ENCODE peak calls at places on chromosomes 6 and 20, in ten cellular contexts. S, N, W, F, J, R, O, G, X and A are unnamed samples.

GRCh38 chr6:8983202-8983688 is 547.9 kb upstream of the SLC35B3 start:
- DNase-seq in S (peak), N (peak), W (peak), F (peak), J (peak), R (peak), O (peak), G (peak), X (peak), A (peak)

GRCh38 chr6:24229694-24230093 is 103.7 kb downstream of the NRSN1 start:
- DNase-seq in S (no peak), N (no peak), W (no peak), F (no peak), J (no peak), R (no peak), O (no peak), G (no peak), X (no peak), A (no peak)

GRCh38 chr6:129894904-129895303 is 33.8 kb upstream of the TMEM244 start:
- DNase-seq in S (no peak), N (no peak), W (no peak), F (no peak), J (no peak), R (no peak), O (no peak), G (no peak), X (no peak), A (no peak)

GRCh38 chr6:32933661-32934085 is 7.2 kb downstream of the HLA-DMB start:
- DNase-seq in S (peak), N (peak), W (peak), F (peak), J (peak), R (peak), O (peak), G (peak), X (peak), A (peak)

GRCh38 chr6:85942844-85943243 is 300.2 kb upstream of the SYNCRIP start:
- DNase-seq in S (no peak), N (no peak), W (no peak), F (no peak), J (no peak), R (no peak), O (no peak), G (no peak), X (no peak), A (no peak)

GRCh38 chr6:8623441-8623840 is 188.1 kb upstream of the SLC35B3 start:
- DNase-seq in S (no peak), N (no peak), W (no peak), F (no peak), J (no peak), R (no peak), O (no peak), G (no peak), X (no peak), A (no peak)

GRCh38 chr20:63587781-63588591 is 13.9 kb upstream of the HELZ2 start:
- DNase-seq in S (no peak), N (no peak), W (no peak), F (no peak), J (no peak), R (no peak), O (no peak), G (no peak), X (no peak), A (no peak)

GRCh38 chr6:125918681-125919566 is 37.6 kb upstream of the HINT3 start:
- DNase-seq in S (peak), N (peak), W (peak), F (peak), J (no peak), R (no peak), O (no peak), G (peak), X (no peak), A (peak)

GRCh38 chr6:53033764-53034163 is 31.4 kb upstream of the FBXO9 start:
- DNase-seq in S (no peak), N (no peak), W (no peak), F (no peak), J (no peak), R (no peak), O (no peak), G (no peak), X (no peak), A (no peak)

GRCh38 chr6:101386982-101387381 is 6.5 kb upstream of the GRIK2 start:
- DNase-seq in S (no peak), N (no peak), W (no peak), F (no peak), J (no peak), R (no peak), O (no peak), G (no peak), X (peak), A (no peak)

GRCh38 chr6:33692760-33693158 is 18.7 kb downstream of the UQCC2 start:
- DNase-seq in S (no peak), N (no peak), W (no peak), F (no peak), J (peak), R (no peak), O (no peak), G (no peak), X (no peak), A (peak)

GRCh38 chr6:37993596-37993995 is 174.1 kb downstream of the ZFAND3 start:
- DNase-seq in S (no peak), N (no peak), W (no peak), F (no peak), J (no peak), R (no peak), O (no peak), G (no peak), X (no peak), A (no peak)

GRCh38 chr20:41274152-41274551 is 43.4 kb downstream of the ZHX3 start:
- DNase-seq in S (no peak), N (no peak), W (no peak), F (no peak), J (no peak), R (no peak), O (no peak), G (no peak), X (no peak), A (no peak)

GRCh38 chr20:46835418-46835817 is 59.2 kb upstream of the EYA2 start:
- DNase-seq in S (no peak), N (no peak), W (no peak), F (no peak), J (no peak), R (no peak), O (no peak), G (no peak), X (no peak), A (no peak)

GRCh38 chr6:142367061-142367460 is 65.3 kb downstream of the ADGRG6 start:
- DNase-seq in S (no peak), N (no peak), W (no peak), F (no peak), J (no peak), R (no peak), O (no peak), G (no peak), X (no peak), A (no peak)

GRCh38 chr20:23350855-23351838 is 556 bp downstream of the NXT1 start:
- DNase-seq in S (peak), N (peak), W (peak), F (peak), J (peak), R (peak), O (peak), G (peak), X (peak), A (peak)

GRCh38 chr6:52984247-52984646 is 10.8 kb downstream of the GSTA4 start:
- DNase-seq in S (no peak), N (peak), W (no peak), F (no peak), J (no peak), R (no peak), O (no peak), G (no peak), X (no peak), A (peak)

GRCh38 chr6:110322151-110323003 is 35.8 kb downstream of the METTL24 start:
- DNase-seq in S (no peak), N (no peak), W (no peak), F (no peak), J (no peak), R (no peak), O (no peak), G (no peak), X (no peak), A (no peak)

GRCh38 chr20:46695888-46696287 is 6.6 kb upstream of the TP53RK start:
- DNase-seq in S (no peak), N (peak), W (no peak), F (no peak), J (no peak), R (no peak), O (no peak), G (no peak), X (no peak), A (no peak)

GRCh38 chr6:16524380-16524707 is 236.9 kb downstream of the ATXN1 start:
- DNase-seq in S (no peak), N (no peak), W (no peak), F (no peak), J (no peak), R (no peak), O (no peak), G (no peak), X (no peak), A (no peak)

GRCh38 chr20:22098451-22098850 is 393.0 kb downstream of the PAX1 start:
- DNase-seq in S (no peak), N (no peak), W (no peak), F (no peak), J (no peak), R (no peak), O (no peak), G (no peak), X (no peak), A (no peak)

GRCh38 chr6:13924146-13924948 is 405 bp upstream of the RNF182 start:
- DNase-seq in S (no peak), N (peak), W (peak), F (no peak), J (peak), R (peak), O (peak), G (no peak), X (peak), A (no peak)

GRCh38 chr20:16434087-16434664 is 139.1 kb downstream of the KIF16B start:
- DNase-seq in S (peak), N (peak), W (peak), F (peak), J (peak), R (no peak), O (peak), G (peak), X (peak), A (peak)

GRCh38 chr20:51402201-51402600 is 140.3 kb downstream of the NFATC2 start:
- DNase-seq in S (no peak), N (peak), W (no peak), F (no peak), J (peak), R (no peak), O (peak), G (no peak), X (no peak), A (peak)

GRCh38 chr6:148770408-148771211 is 23.8 kb downstream of the UST start:
- DNase-seq in S (no peak), N (no peak), W (no peak), F (no peak), J (no peak), R (no peak), O (no peak), G (no peak), X (no peak), A (peak)

GRCh38 chr6:98947411-98948292 is at the start of gene FBXL4:
- DNase-seq in S (peak), N (peak), W (peak), F (peak), J (peak), R (peak), O (peak), G (peak), X (peak), A (peak)

GRCh38 chr6:38570750-38571149 is 69.0 kb downstream of the BTBD9 start:
- DNase-seq in S (no peak), N (no peak), W (no peak), F (peak), J (no peak), R (no peak), O (no peak), G (no peak), X (peak), A (peak)

GRCh38 chr6:6515691-6516607 is 72.6 kb upstream of the LY86 start:
- DNase-seq in S (no peak), N (no peak), W (no peak), F (no peak), J (no peak), R (no peak), O (no peak), G (no peak), X (no peak), A (no peak)

GRCh38 chr6:131893198-131893597 is 58.0 kb downstream of the CCN2 start:
- DNase-seq in S (no peak), N (no peak), W (no peak), F (no peak), J (no peak), R (no peak), O (no peak), G (no peak), X (no peak), A (no peak)
- H3K27ac ChIP-seq in S (no peak), N (no peak), W (no peak), F (no peak), J (no peak), R (no peak), O (no peak), G (no peak), X (no peak), A (no peak)

DNA sequence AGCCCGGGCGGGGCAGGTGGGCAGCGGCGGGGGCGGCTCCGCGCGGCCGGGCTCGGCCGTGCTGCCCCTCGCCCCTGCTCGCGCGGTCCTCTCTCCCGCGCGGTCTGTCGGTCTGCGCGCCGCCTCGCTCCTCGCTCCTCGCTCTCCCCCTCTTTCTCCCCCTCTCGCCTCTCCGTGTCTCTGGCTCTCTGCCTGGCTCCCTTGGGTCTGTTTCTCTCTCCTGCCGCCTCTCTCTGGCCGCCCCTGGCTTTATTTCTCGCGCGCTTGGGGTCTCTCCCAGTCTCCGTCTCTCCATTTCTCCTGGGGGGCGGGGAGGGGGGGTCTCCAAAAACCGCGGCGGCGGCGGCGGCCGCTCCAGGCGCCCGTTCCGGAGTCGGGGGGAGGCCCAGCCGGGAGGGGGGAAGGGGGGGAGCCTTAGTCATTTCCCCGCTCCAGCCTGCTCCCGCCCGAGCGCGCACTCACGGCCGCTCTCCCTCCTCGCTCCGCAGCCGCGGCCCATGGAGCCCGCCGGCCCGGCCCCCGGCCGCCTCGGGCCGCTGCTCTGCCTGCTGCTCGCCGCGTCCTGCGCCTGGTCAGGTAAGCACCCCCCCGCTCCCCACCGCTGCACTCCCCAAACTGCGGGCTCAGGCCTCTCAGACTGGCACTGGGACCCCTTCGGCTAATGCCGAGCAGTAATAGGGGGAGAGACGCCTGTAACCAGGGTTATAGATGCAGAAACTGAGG is at the start of gene SIRPA:
- DNase-seq in S (peak), N (peak), W (peak), F (no peak), J (no peak), R (peak), O (peak), G (peak), X (peak), A (peak)
- H3K27ac ChIP-seq in S (peak), N (no peak), W (peak), F (no peak), J (no peak), R (peak), O (peak), G (peak), X (peak), A (peak)

GRCh38 chr6:21801786-21802610 is 208.4 kb downstream of the SOX4 start:
- DNase-seq in S (no peak), N (no peak), W (no peak), F (no peak), J (no peak), R (no peak), O (no peak), G (no peak), X (no peak), A (no peak)
- H3K27ac ChIP-seq in S (no peak), N (no peak), W (no peak), F (no peak), J (no peak), R (no peak), O (no peak), G (peak), X (no peak), A (no peak)

DNA sequence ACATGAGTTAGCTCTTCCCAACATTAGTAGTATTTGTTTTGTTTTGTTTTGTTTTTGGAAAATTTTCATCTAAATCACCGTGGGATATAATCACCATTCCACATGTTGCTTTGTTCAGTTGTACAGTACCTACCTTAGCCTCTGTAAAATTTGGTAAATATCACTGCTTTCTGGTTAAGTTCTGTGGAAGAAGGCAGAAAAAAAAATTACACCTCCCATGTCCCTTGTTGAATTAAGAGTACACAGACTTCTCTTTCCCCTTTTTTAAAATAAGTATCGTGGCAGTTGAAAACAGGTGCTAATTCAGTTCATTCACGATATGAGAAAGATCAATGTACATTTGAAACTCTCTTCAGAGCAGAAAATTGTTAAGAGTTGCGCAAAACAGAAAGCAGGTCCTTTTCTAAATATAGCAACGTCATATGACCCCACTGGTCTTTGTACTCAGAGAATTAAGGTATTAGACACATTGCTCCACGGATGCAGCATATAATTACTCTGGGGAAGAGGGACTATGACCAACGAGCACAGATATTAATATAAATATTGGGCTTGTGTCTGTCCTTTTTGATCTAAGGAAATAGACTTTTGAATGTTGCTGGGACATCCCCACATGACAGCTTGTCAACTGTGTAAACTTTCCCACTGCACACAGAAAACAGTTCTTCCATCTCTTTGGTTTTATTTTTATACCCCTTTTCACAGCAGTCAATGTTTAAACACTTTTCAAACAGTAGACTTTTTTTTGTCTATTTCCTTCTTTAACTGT is 58.6 kb upstream of the ZNF217 start:
- DNase-seq in S (no peak), N (peak), W (no peak), F (no peak), J (no peak), R (no peak), O (no peak), G (no peak), X (peak), A (peak)
- H3K27ac ChIP-seq in S (no peak), N (peak), W (peak), F (no peak), J (peak), R (no peak), O (peak), G (no peak), X (peak), A (peak)

GRCh38 chr6:36826520-36827227 is 12.6 kb downstream of the CPNE5 start:
- DNase-seq in S (no peak), N (no peak), W (no peak), F (no peak), J (no peak), R (no peak), O (no peak), G (no peak), X (no peak), A (no peak)
- H3K27ac ChIP-seq in S (peak), N (no peak), W (no peak), F (no peak), J (no peak), R (no peak), O (no peak), G (peak), X (no peak), A (peak)

GRCh38 chr20:3071610-3072529 is at the start of gene OXT:
- DNase-seq in S (no peak), N (no peak), W (peak), F (no peak), J (peak), R (no peak), O (peak), G (no peak), X (no peak), A (peak)

GRCh38 chr20:3068075-3068474 is 3.3 kb upstream of the OXT start:
- DNase-seq in S (no peak), N (no peak), W (no peak), F (no peak), J (no peak), R (no peak), O (no peak), G (no peak), X (no peak), A (no peak)

GRCh38 chr20:3068986-3069900 is 2.2 kb upstream of the OXT start:
- DNase-seq in S (no peak), N (peak), W (no peak), F (peak), J (no peak), R (no peak), O (no peak), G (no peak), X (no peak), A (peak)

GRCh38 chr20:3071266-3071609 is 182 bp upstream of the OXT start:
- DNase-seq in S (no peak), N (no peak), W (no peak), F (no peak), J (no peak), R (no peak), O (no peak), G (no peak), X (no peak), A (no peak)

DNA sequence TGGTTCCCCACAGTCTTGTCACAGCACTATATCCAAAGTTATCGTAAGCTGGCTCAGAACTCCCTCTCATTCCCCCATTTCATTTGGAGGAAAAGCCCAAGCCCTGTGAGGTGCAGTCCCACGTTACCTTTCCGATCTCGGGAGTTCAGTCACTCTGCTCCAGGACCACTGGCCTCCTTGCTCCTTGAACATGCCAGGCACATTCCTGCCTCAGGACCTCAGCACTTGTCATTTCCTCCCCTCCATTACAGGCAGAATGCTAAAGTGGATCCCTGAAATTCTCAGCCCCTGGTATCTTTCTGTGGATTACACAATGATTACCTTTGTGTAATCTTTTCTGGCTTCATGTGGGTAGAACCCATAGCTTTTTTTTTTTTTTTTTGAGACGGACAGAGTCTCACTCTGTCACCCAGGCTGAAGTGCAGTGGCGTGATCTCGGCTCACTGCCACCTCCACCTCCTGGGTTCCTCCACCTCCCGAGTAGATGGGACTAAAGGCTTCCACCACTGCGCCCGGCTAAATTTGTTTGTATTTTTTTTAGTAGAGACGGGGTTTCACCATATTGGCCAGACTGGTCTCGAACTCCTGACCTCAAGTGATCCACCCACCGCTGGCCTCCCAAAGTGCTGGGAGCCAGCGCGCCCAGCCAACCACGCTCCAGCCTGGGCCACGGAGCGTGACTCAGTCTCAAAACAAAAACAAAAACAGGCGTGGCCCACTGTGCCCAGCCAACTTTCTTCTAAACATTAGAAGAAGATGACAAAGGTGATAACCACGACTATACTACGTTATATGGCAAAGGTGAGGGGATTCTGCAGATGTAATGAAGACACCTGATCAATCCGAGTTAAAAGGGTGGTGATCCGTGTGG is 4.0 kb upstream of the OXT start:
- DNase-seq in S (no peak), N (no peak), W (no peak), F (no peak), J (no peak), R (no peak), O (no peak), G (no peak), X (no peak), A (no peak)
- H3K27ac ChIP-seq in S (no peak), N (no peak), W (no peak), F (no peak), J (no peak), R (no peak), O (no peak), G (no peak), X (no peak), A (no peak)